ENCODE peak calls at places on chromosomes 3 and 15, in ten cellular contexts. Q is astrocyte of the spinal cord; X is HepG2; A is heart right ventricle; Y is CD8-positive, alpha-beta T cell; Z is tibial nerve; H is cardiac fibroblast; R is heart left ventricle; O is IMR-90; G is cardiac muscle cell. W is an unnamed sample.
A peak's percentile ranks its signal among the peaks of the same experiment; 100 is the strongest.

GRCh38 chr15:84752700-84753099 is 4.3 kb downstream of the ZNF592 start:
- DNase-seq in A (no peak), Y (no peak), R (no peak), X (peak; percentile 28), Q (peak; percentile 23), Z (no peak), H (peak; percentile 47), O (peak; percentile 50), G (no peak), W (no peak)

GRCh38 chr3:61589856-61590255 is 28.5 kb downstream of the PTPRG start:
- DNase-seq in O (peak; percentile 82), X (no peak), Z (no peak), G (no peak), R (no peak), H (peak; percentile 90), Q (peak; percentile 55), A (no peak), Y (no peak), W (no peak)

GRCh38 chr3:151403246-151403645 is 18.7 kb upstream of the P2RY12 start:
- DNase-seq in R (no peak), O (peak; percentile 87), Q (peak; percentile 43), G (no peak), Y (no peak), H (peak; percentile 60), X (no peak), A (no peak), Z (no peak), W (no peak)

GRCh38 chr15:52261498-52262242 is 33.9 kb downstream of the MYO5C start:
- DNase-seq in O (peak; percentile 77), Y (peak; percentile 33), A (peak; percentile 79), X (no peak), Q (peak; percentile 95), H (peak; percentile 88), Z (peak; percentile 35), R (peak; percentile 60), G (peak; percentile 91), W (peak; percentile 90)

GRCh38 chr3:119627461-119627860 is 29.8 kb downstream of the PLA1A start:
- DNase-seq in Z (no peak), A (no peak), Q (no peak), R (peak; percentile 54), G (no peak), Y (no peak), X (no peak), O (no peak), H (peak; percentile 25), W (no peak)

GRCh38 chr3:5756443-5756842 is 568.9 kb downstream of the EDEM1 start:
- DNase-seq in X (no peak), Z (no peak), O (no peak), Q (no peak), Y (no peak), H (no peak), G (no peak), R (no peak), A (no peak), W (no peak)

GRCh38 chr3:66823010-66823399 is 175.1 kb upstream of the KBTBD8 start:
- DNase-seq in R (no peak), G (no peak), Y (no peak), Q (no peak), X (peak; percentile 31), Z (no peak), O (no peak), H (no peak), A (no peak), W (no peak)

GRCh38 chr3:112375117-112375516 is 42.2 kb downstream of the CD200 start:
- DNase-seq in H (peak; percentile 41), X (no peak), R (no peak), A (no peak), O (no peak), Z (no peak), G (no peak), Q (no peak), Y (no peak), W (no peak)

GRCh38 chr3:42176635-42177034 is 85.5 kb downstream of the TRAK1 start:
- DNase-seq in Y (no peak), A (no peak), Q (no peak), O (no peak), Z (no peak), R (no peak), X (no peak), G (no peak), H (no peak), W (no peak)

GRCh38 chr15:41465822-41466421 is 27.8 kb upstream of the ITPKA start:
- DNase-seq in G (peak; percentile 49), Q (peak; percentile 69), O (peak; percentile 74), X (peak; percentile 50), H (peak; percentile 79), Y (no peak), Z (no peak), R (no peak), A (no peak), W (no peak)

GRCh38 chr3:171178714-171179113 is 152.2 kb upstream of the SLC2A2 start:
- DNase-seq in A (no peak), X (no peak), H (no peak), Y (no peak), R (no peak), G (no peak), O (no peak), Q (no peak), Z (no peak), W (no peak)

GRCh38 chr3:8884630-8885290 is 78.5 kb downstream of the RAD18 start:
- DNase-seq in H (peak; percentile 37), Z (no peak), G (no peak), O (no peak), X (no peak), Y (no peak), R (no peak), A (no peak), Q (no peak), W (no peak)

GRCh38 chr3:46406440-46406785 is 453 bp downstream of the CCR5AS start:
- DNase-seq in H (no peak), O (peak; percentile 44), X (no peak), A (no peak), G (no peak), Q (no peak), R (no peak), Z (no peak), Y (no peak), W (no peak)

GRCh38 chr15:49037546-49037940 is 8.7 kb downstream of the SECISBP2L start:
- DNase-seq in O (no peak), Q (no peak), H (no peak), A (no peak), X (no peak), Z (no peak), Y (no peak), G (no peak), R (no peak), W (no peak)

DNA sequence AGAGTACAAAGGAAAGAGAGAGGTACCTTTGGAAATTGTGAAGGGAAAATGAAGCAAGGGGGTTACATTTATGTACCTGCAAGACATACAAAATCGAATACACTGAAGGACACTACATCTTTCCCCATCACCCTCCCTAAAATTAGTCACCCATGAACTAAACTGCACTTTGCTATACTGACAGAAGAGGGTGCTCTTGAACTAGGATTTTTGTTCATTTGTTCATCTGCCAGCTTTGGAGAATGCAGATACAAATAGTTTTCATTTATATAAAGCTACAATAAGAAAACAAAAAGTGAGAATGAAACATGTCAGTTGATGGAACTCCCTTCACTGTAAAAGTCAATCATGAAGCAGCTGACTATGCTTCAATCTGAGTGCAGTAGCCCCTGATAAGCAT is 55.7 kb downstream of the PCCB start:
- DNase-seq in O (peak; percentile 70), H (peak; percentile 70), A (no peak), G (no peak), Z (no peak), Q (peak; percentile 63), R (no peak), Y (no peak), X (no peak), W (no peak)
- TF ChIP-seq CTCF in O (peak; percentile 87), H (peak; percentile 47), A (no peak), G (peak; percentile 51), Z (no peak), Q (peak; percentile 59), R (peak; percentile 26), Y (peak; percentile 43), X (peak; percentile 6), W (peak; percentile 27)

DNA sequence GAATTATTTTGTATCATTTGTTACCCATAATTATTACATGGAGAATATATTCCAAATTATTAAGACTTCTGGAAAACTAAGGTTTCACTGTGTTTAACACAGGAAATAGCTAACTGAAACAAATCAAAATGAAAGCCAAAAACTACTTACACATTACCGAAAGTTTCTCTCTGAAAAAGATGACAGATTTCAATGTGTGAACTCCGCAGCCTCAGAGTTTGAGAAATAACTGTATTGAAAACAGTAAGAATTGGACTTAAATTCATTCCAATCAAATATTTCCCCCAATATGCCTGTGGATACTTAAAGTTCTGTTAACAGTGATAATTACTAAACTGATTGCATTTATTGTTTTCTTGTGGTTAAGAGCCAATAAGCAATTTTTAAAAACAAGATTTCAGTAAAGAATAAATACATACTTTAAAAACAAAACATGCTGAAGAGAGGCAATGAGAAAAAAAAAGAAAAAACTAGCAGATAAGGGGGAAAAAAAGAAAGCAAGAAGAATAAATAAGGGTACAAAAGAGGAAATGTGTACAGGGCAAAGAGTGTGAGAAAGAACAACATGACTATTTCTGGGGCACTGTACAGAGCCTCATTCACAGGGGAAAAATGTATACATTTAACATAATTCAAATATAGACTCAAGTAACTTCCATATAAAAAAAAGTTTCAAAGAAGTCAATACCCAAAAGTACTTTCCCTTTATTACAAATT is 30.7 kb downstream of the DENND4A start:
- DNase-seq in Z (no peak), G (no peak), Q (no peak), X (no peak), H (no peak), A (no peak), R (no peak), Y (no peak), O (no peak), W (no peak)
- H3K4me3 ChIP-seq in Z (no peak overlapping the region), G (no peak overlapping the region), Q (no peak overlapping the region), X (no peak overlapping the region), H (no peak overlapping the region), A (no peak overlapping the region), R (no peak overlapping the region), Y (no peak overlapping the region), O (no peak overlapping the region), W (no peak overlapping the region)

DNA sequence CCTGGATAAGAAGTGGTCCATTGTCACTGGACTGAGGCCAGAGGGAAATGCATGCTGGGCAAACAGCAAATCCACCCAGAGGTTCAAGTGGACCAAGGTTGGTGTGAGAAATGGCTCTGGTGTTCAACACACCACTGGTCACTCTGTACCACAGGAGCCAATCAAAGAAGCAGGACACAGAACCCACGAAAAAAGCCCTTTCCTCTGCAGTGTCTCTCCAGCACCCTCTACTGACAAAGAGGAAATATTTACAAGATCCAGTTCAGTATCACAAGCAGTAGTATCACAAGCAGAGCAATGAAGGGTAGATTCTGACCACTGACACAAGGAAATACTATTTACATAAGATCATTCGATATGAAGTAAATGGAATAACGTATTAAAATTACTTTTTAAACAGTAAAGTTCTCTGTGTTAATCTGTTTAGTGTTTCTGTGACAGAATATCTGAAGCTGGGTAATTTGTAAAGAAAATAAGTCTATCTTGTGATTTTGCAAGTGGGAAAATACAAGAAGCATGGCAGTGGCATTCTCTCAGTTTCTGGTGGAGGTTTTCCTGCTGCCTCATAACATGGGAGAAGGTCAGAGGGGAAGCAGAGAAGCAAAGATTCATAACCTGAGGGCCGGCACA is 390.7 kb downstream of the EFHB start:
- DNase-seq in G (peak; percentile 44), R (no peak), O (no peak), Q (no peak), X (peak; percentile 15), Z (no peak), H (peak; percentile 0), Y (no peak), A (no peak), W (peak; percentile 15)
- TF ChIP-seq CTCF in G (no peak), R (peak; percentile 62), O (no peak), Q (peak; percentile 18), X (peak; percentile 54), Z (peak; percentile 45), H (no peak), Y (no peak), A (peak; percentile 59), W (peak; percentile 80)

GRCh38 chr3:10738688-10739372 is 77.2 kb upstream of the SLC6A11 start:
- DNase-seq in A (peak; percentile 57), Q (peak; percentile 62), X (peak; percentile 38), O (peak; percentile 58), R (peak; percentile 71), Y (peak; percentile 65), Z (peak; percentile 65), G (peak; percentile 83), H (peak; percentile 73), W (peak; percentile 10)
- H3K4me3 ChIP-seq in A (peak overlapping the region; percentile 34), Q (no peak overlapping the region), X (peak overlapping the region; percentile 26), O (peak overlapping the region; percentile 20), R (peak overlapping the region; percentile 46), Y (peak overlapping the region; percentile 44), Z (peak overlapping the region; percentile 1), G (peak overlapping the region; percentile 35), H (peak overlapping the region; percentile 19), W (no peak overlapping the region)

W was measured in GM12864.